ENCODE peak calls at places on chromosomes 12 and 14, in five cellular contexts. P is kidney, E is left lung, T is fibroblast of pulmonary artery, X is stomach. O is an unnamed sample.

GRCh38 chr14:56524971-56525677 is 54.5 kb upstream of the TMEM260 start:
- DNase-seq in P (no peak), E (no peak), T (no peak), X (no peak), O (no peak)

GRCh38 chr12:219891-220352 is 6.0 kb upstream of the SLC6A12 start:
- DNase-seq in P (peak; percentile 93), E (peak; percentile 71), T (peak; percentile 41), X (peak; percentile 54), O (peak; percentile 88)

GRCh38 chr12:100611031-100611430 is 37.5 kb downstream of the GAS2L3 start:
- DNase-seq in P (no peak), E (no peak), T (no peak), X (no peak), O (no peak)

GRCh38 chr12:6942331-6942665 is 1.3 kb upstream of the RNU7-1 start:
- DNase-seq in P (peak; percentile 72), E (peak; percentile 31), T (no peak), X (no peak), O (no peak)

GRCh38 chr12:124440841-124441381 is 126.5 kb downstream of the NCOR2 start:
- DNase-seq in P (no peak), E (no peak), T (peak; percentile 65), X (no peak), O (no peak)

GRCh38 chr12:65653321-65653720 is 171.0 kb upstream of the HMGA2 start:
- DNase-seq in P (no peak), E (no peak), T (no peak), X (no peak), O (no peak)

GRCh38 chr12:90978117-90978770 is 23.3 kb upstream of the CCER1 start:
- DNase-seq in P (no peak), E (no peak), T (peak; percentile 86), X (no peak), O (no peak)

GRCh38 chr14:47917344-47917954 is 242.0 kb upstream of the MDGA2 start:
- DNase-seq in P (no peak), E (no peak), T (peak; percentile 21), X (no peak), O (no peak)

GRCh38 chr12:117155278-117156060 is 34.8 kb downstream of the FBXO21 start:
- DNase-seq in P (peak; percentile 83), E (peak; percentile 56), T (peak; percentile 23), X (peak; percentile 75), O (no peak)

GRCh38 chr14:52992236-52992635 is 41.4 kb upstream of the FERMT2 start:
- DNase-seq in P (no peak), E (no peak), T (peak; percentile 59), X (no peak), O (no peak)

GRCh38 chr14:94043111-94043755 is 17.1 kb downstream of the OTUB2 start:
- DNase-seq in P (no peak), E (no peak), T (peak; percentile 33), X (no peak), O (peak; percentile 23)

GRCh38 chr12:120650249-120650690 is 9.8 kb downstream of the CABP1 start:
- DNase-seq in P (peak; percentile 48), E (no peak), T (no peak), X (no peak), O (no peak)

GRCh38 chr12:120652671-120653435 is 12.4 kb downstream of the CABP1 start:
- DNase-seq in P (peak; percentile 32), E (no peak), T (no peak), X (no peak), O (no peak)

GRCh38 chr12:120647375-120647755 is 6.9 kb downstream of the CABP1 start:
- DNase-seq in P (peak; percentile 55), E (no peak), T (no peak), X (no peak), O (no peak)

GRCh38 chr12:120651821-120652220 is 11.4 kb downstream of the CABP1 start:
- DNase-seq in P (peak; percentile 1), E (no peak), T (peak; percentile 45), X (no peak), O (no peak)

GRCh38 chr12:120649442-120650248 is 9.2 kb downstream of the CABP1 start:
- DNase-seq in P (peak; percentile 58), E (no peak), T (no peak), X (no peak), O (no peak)
- TF ChIP-seq CTCF in P (no peak), E (no peak), T (no peak), X (peak; percentile 28), O (peak; percentile 74)

GRCh38 chr14:78154827-78155226 is 15.3 kb upstream of the NRXN3 start:
- DNase-seq in P (no peak), E (no peak), T (no peak), X (no peak), O (no peak)
- TF ChIP-seq CTCF in P (no peak), E (no peak), T (no peak), X (no peak), O (no peak)

GRCh38 chr12:41795910-41796309 is 348.8 kb downstream of the GXYLT1 start:
- DNase-seq in P (no peak), E (no peak), T (no peak), X (no peak), O (no peak)
- TF ChIP-seq CTCF in P (no peak), E (no peak), T (no peak), X (no peak), O (no peak)

DNA sequence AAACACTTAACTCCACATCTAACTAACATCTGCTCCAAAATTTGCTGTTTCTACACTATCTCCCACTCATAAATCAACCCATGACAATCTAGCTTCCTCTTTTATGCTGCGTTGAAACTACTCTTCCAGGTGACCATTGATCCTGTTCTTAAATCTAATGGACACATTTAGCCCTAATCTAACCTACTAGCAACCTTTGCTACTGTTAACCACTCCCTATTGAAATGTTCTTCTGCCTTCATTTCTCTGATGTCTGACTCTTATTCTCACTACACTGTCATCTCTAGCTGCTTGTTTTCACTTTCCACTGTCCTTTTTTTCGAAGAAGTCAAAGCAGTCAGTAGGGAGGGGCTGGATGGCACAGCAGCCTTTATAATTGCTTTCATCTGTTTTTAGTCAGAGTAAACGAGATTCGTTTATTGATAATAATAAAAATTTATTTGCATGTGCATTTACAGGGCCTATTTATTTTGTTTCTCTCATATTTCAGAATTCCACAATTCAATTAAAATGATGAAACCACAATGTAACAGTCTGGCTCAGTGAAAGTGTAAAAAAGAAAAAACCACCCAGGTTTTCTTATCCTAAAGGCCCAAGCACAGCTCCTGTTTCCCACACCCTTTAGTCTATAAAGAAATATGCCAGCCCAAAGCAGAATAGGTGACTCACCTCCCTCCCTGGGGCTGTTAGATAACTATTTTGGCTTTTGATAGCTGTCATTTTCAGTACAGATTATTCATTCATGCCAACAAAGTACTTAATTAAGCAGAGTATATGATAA is 44.9 kb downstream of the ATP2B1 start:
- DNase-seq in P (no peak), E (no peak), T (peak; percentile 13), X (no peak), O (no peak)
- TF ChIP-seq CTCF in P (no peak), E (no peak), T (no peak), X (no peak), O (no peak)

DNA sequence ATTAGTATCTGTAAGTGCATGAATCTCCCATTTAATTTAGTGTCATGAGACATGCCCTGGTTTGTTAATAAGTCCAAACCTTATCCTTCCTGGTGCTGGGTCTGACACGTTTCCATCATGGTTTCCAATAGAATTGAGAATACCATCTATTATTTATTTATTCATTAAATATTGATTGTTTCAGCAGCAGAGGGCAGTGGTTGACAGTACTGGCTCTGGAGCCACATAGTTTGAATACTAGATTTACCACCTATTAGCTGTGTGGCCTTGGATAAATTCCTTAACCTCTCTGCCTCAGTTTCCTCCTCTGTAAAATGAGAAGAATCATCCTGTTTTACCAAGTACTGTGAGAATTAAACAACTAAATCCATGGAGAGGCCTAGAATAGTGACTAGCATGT is 941 bp upstream of the STAB2 start:
- DNase-seq in P (no peak), E (no peak), T (peak; percentile 20), X (no peak), O (no peak)
- TF ChIP-seq CTCF in P (no peak), E (no peak), T (peak; percentile 25), X (no peak), O (no peak)

GRCh38 chr12:102659200-102659911 is 179.0 kb upstream of the IGF1 start:
- DNase-seq in P (no peak), E (no peak), T (no peak), X (no peak), O (no peak)
- TF ChIP-seq CTCF in P (peak; percentile 2), E (no peak), T (no peak), X (no peak), O (no peak)

GRCh38 chr14:69259531-69260245 is at the start of gene GALNT16:
- DNase-seq in P (peak; percentile 80), E (no peak), T (no peak), X (peak; percentile 38), O (no peak)
- TF ChIP-seq CTCF in P (no peak), E (no peak), T (no peak), X (no peak), O (no peak)

DNA sequence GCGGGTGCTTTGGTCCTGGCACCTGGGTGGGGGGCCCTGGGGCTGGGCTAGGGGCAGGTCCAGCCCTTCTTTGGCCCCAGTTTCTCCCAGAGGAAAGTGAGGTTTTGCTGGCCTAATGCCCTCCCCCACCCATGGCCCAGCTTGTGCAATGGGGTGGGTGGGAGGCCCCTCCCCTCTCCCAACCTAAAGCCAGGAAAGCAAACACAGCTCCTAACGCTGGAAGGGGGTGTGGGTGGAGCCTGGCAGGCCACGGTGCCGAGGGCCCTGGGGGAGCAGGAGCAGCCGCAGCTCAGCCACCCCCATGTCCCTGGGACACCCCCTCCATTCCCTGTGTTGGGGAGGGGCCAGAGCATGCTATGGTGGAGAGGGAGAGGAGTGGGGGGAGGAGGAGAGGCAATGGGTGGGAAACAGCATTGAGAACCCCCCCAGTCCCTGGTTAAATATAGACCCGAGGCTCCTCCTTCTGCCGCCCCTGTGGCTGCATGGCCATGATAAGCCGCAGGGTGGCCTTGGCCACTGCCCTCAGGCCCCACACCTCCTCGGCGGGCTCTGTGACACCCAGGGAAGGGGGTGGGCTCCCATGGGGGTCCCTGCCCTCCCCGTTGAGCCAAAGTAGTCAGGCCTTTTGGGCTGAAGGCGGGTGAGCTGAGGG is 4.7 kb downstream of the EXOC3L4 start:
- DNase-seq in P (peak; percentile 64), E (no peak), T (no peak), X (peak; percentile 67), O (peak; percentile 26)
- TF ChIP-seq CTCF in P (no peak), E (no peak), T (no peak), X (no peak), O (no peak)

DNA sequence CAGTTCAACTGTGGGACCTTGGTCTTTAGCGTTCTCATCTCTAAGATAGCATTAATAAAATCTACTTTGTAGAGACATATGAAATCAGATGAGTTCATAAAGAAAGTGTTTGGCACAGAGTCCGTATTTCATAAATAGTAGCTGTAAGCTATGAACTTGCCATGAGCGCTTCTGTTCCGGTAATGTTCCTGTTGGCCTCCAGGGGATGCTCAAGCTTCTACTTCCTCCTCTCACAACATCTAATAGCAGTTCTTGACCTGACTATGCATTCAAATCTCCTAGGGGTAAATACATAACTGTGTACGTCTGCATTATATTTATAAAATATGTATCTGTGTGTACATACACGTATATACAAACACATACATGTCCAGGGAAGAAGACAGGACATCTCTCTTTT is 288.2 kb upstream of the TMPO start:
- DNase-seq in P (no peak), E (no peak), T (peak; percentile 28), X (no peak), O (no peak)
- TF ChIP-seq CTCF in P (peak; percentile 18), E (peak; percentile 16), T (peak; percentile 53), X (no peak), O (peak; percentile 66)

O was measured in CD14-positive monocyte.